ENCODE peak calls at places on chromosome 16, in five cellular contexts. Y is tibial artery, J is heart right ventricle, Z is neural progenitor cell, X is fibroblast of lung. B is an unnamed sample.

GRCh38 chr16:89599451-89599858 is 14.0 kb upstream of the DPEP1 start:
- DNase-seq in Y (no peak), Z (peak; percentile 66), J (no peak), X (no peak), B (no peak)

GRCh38 chr16:88530858-88531203 is 39.4 kb upstream of the ZC3H18 start:
- DNase-seq in Z (no peak), J (no peak), Y (no peak), X (no peak), B (no peak)

GRCh38 chr16:2835638-2836493 is 5.8 kb downstream of the ZG16B start:
- DNase-seq in Z (no peak), Y (no peak), J (no peak), X (peak; percentile 100), B (no peak)

GRCh38 chr16:88197481-88198456 is 185.0 kb upstream of the ZNF469 start:
- DNase-seq in J (no peak), Z (no peak), X (no peak), Y (no peak), B (peak; percentile 47)

GRCh38 chr16:31120129-31120528 is 2.7 kb downstream of the KAT8 start:
- DNase-seq in Z (no peak), Y (no peak), J (no peak), X (no peak), B (no peak)

GRCh38 chr16:63066552-63066951 is 1030.3 kb upstream of the CDH8 start:
- DNase-seq in J (no peak), X (no peak), Y (no peak), Z (no peak), B (no peak)

GRCh38 chr16:19936431-19936830 is 51.8 kb upstream of the GPRC5B start:
- DNase-seq in Z (no peak), X (no peak), Y (no peak), J (no peak), B (no peak)

GRCh38 chr16:55651841-55652824 is 3.7 kb upstream of the SLC6A2 start:
- DNase-seq in J (no peak), X (no peak), Z (no peak), Y (no peak), B (no peak)

GRCh38 chr16:4847774-4848587 is 700 bp downstream of the UBN1 start:
- DNase-seq in Y (peak; percentile 82), X (peak; percentile 66), Z (peak; percentile 75), J (peak; percentile 61), B (peak; percentile 80)

GRCh38 chr16:50671644-50672260 is 9.4 kb downstream of the SNX20 start:
- DNase-seq in Z (peak; percentile 52), X (no peak), J (no peak), Y (no peak), B (no peak)

GRCh38 chr16:75818491-75818890 is 92.2 kb upstream of the CPHXL start:
- DNase-seq in Z (no peak), Y (no peak), J (no peak), X (no peak), B (no peak)

GRCh38 chr16:11078812-11079459 is 134.6 kb downstream of the CLEC16A start:
- DNase-seq in Z (no peak), Y (peak; percentile 76), X (peak; percentile 92), J (no peak), B (no peak)

GRCh38 chr16:85556456-85557082 is 56.6 kb upstream of the GSE1 start:
- DNase-seq in Z (peak; percentile 71), X (peak; percentile 48), J (peak; percentile 60), Y (peak; percentile 86), B (no peak)

GRCh38 chr16:2704166-2704982 is 15.7 kb downstream of the PRSS27 start:
- DNase-seq in J (peak; percentile 10), Y (no peak), Z (no peak), X (no peak), B (no peak)

GRCh38 chr16:11557811-11558210 is 28.9 kb downstream of the LITAF start:
- DNase-seq in X (no peak), Z (no peak), J (peak; percentile 34), Y (no peak), B (no peak)

GRCh38 chr16:4330277-4330882 is 14.5 kb downstream of the GLIS2 start:
- DNase-seq in X (peak; percentile 40), J (peak; percentile 89), Z (peak; percentile 81), Y (peak; percentile 88), B (no peak)

GRCh38 chr16:4641306-4641687 is 16.7 kb downstream of the MGRN1 start:
- DNase-seq in Z (no peak), J (no peak), Y (no peak), X (no peak), B (no peak)

GRCh38 chr16:84308120-84308519 is 13.4 kb downstream of the WFDC1 start:
- DNase-seq in J (peak; percentile 57), Y (peak; percentile 87), Z (peak; percentile 88), X (no peak), B (peak; percentile 87)

GRCh38 chr16:55324491-55325447 is 766 bp downstream of the IRX6 start:
- DNase-seq in Z (peak; percentile 56), Y (peak; percentile 65), X (peak; percentile 1), J (peak; percentile 30), B (no peak)

DNA sequence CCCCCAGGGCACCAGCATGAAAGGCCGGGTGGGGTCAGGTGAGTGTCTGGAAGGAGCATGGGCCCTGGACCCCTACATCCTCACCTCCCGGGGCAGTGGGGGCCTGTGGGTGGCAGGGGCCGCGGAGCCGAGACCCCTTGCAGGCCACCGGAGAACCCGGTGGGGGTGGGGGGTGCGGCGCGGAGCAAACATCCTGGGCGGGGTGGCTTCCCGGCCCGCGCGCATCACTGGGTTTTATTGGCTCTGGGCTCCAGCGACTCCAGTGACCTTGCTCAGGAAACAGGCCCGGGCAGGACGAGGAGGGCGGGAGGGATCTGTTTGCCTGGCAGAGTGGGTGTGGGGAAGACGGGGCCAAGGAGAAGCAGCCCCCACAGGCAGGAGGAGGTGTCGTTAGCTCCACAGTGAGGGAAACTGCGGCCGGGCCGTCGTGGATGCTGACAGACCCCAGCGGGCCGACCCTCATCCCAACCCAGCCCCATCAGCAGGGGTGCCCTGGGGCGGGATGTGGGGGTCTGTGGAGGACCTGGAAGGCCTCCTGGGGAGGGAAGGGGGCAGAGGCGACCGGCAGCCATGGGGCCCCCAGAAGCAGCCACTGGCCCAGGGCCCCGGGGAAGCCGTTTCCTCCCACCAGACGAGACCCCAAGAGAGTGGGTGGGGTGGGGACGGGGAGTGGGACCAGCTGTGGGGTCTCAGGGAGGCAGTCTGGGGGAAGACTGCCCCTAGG is 10.6 kb downstream of the SSTR5 start:
- DNase-seq in Z (no peak), X (no peak), Y (no peak), J (no peak), B (no peak)
- H3K27ac ChIP-seq in Z (no peak overlapping the region), X (no peak overlapping the region), Y (peak overlapping the region; percentile 9), J (no peak overlapping the region), B (no peak overlapping the region)

GRCh38 chr16:59633996-59634579 is 900.0 kb upstream of the GOT2 start:
- DNase-seq in Y (no peak), J (no peak), X (peak; percentile 91), Z (no peak), B (no peak)
- H3K4me3 ChIP-seq in Y (no peak overlapping the region), J (no peak overlapping the region), X (no peak overlapping the region), Z (no peak overlapping the region), B (no peak overlapping the region)

GRCh38 chr16:7268182-7268581 is 64.5 kb upstream of the RBFOX1 start:
- DNase-seq in Y (no peak), X (no peak), J (no peak), Z (peak; percentile 64), B (no peak)
- TF ChIP-seq CTCF in Y (peak; percentile 8), X (peak; percentile 27), J (peak; percentile 67), Z (peak; percentile 73), B (no peak)

DNA sequence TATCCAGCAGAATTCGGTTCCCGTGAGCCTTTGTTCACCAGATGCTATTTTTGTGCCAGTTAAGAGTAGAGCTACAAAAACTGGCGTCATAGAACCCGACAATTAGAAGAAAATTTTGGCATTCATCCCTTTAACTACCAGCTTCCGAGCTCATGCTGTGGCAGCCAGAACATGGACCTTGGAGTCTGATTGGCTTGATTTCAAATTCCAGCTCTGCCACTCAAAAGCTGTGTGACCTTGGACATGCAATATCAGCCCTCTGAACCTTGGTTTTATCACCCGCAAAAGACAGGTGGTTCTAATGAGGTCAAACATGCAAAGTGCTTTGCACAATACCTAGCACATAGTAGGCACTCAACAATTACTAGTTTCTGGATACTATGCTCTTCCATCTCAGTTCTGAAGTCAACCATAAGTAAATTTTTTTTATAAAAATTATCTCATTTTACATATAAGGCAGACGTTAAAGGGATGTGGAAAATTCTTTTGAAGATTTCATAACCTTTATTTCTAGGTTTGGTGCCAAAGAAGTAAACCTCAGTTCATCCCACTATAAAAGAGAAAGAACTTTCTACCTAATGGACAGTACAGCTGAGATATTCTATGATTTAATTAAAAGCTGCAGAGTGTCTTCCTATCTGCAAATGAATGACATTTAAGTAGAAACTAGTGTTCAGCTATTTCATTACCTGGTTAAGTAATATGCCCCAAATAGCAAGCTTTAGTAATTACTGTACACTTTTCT is 331.5 kb downstream of the HAPSTR1 start:
- DNase-seq in Y (no peak), Z (no peak), X (no peak), J (no peak), B (no peak)
- H3K27ac ChIP-seq in Y (no peak overlapping the region), Z (no peak overlapping the region), X (no peak overlapping the region), J (peak overlapping the region; percentile 42), B (no peak overlapping the region)

DNA sequence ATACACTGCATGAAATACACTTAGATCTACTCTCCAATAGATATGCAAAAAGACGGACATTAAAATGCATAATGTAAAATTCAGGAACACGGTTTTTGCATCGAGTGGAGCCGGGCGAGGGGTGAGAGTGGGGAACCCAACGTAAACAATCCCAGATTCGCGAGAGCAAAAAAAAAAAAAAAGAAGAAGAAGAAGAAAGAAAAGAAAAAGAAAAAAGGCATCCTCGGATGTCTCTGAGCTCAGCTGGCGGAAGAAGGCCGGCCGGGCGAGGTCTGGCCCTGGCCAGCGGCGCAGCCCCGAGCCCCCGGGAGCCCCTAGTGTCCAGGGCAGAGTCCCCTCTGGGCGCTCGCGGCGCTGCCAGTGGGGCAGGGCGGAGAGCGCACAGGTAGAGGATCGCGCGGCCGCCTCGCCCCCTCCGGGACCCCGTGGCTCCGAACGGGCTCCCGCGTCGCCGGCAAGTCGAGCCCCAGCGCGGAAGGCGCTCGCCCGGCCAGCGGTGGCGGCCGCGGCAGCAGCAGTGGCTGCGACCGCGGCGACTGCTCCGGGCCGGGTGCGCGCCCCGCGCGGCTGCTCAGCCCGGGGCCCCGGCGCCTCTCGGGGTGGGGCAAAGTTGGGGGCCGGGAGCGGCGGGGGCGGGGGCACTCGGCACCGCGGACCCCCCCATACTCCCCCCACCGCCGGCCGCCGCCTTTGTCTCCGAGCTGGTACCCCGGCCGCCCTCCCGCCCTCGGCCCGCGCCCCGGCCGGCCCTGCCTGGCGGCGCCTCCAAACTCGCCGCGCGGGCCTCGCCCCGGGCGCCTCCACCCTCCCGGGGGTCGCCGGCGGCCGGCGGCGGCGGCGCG is 9.7 kb upstream of the ZFHX3 start:
- DNase-seq in X (peak; percentile 39), J (peak; percentile 45), Y (peak; percentile 67), Z (peak; percentile 75), B (no peak)
- H3K4me3 ChIP-seq in X (peak overlapping the region; percentile 97), J (peak overlapping the region; percentile 58), Y (peak overlapping the region; percentile 88), Z (peak overlapping the region; percentile 70), B (peak overlapping the region; percentile 79)

B was measured in coronary artery.